ENCODE peak calls at places on chromosomes 11 and 22, in six cellular contexts. One of them, this sample, is unnamed.

GRCh38 chr11:61972112-61972795 is 4.8 kb upstream of the FTH1 start:
- DNase-seq in GM23338: peak; percentile 27
- DNase-seq in H1: no peak
- DNase-seq in fibroblast of lung: no peak
- DNase-seq in IMR-90: no peak
- DNase-seq in SK-N-SH: no peak
- DNase-seq in this sample: no peak

GRCh38 chr11:6640036-6640984 is 15.3 kb downstream of the DCHS1 start:
- DNase-seq in IMR-90: no peak
- DNase-seq in H1: no peak
- DNase-seq in fibroblast of lung: no peak
- DNase-seq in GM23338: no peak
- DNase-seq in SK-N-SH: no peak
- DNase-seq in this sample: no peak

GRCh38 chr22:44369241-44369652 is 56.5 kb upstream of the SHISAL1 start:
- DNase-seq in GM23338: peak; percentile 77
- DNase-seq in SK-N-SH: no peak
- DNase-seq in IMR-90: no peak
- DNase-seq in H1: peak; percentile 31
- DNase-seq in fibroblast of lung: no peak
- DNase-seq in this sample: no peak

GRCh38 chr11:27234043-27234668 is 128.9 kb downstream of the CCDC34 start:
- DNase-seq in IMR-90: peak; percentile 94
- DNase-seq in SK-N-SH: no peak
- DNase-seq in fibroblast of lung: peak; percentile 82
- DNase-seq in H1: no peak
- DNase-seq in GM23338: no peak
- DNase-seq in this sample: no peak

GRCh38 chr11:44564198-44564597 is 1.3 kb upstream of the CD82 start:
- DNase-seq in SK-N-SH: no peak
- DNase-seq in GM23338: no peak
- DNase-seq in IMR-90: peak; percentile 28
- DNase-seq in fibroblast of lung: no peak
- DNase-seq in H1: no peak
- DNase-seq in this sample: no peak

GRCh38 chr11:65121865-65122696 is at the start of the genes FAU and MRPL49:
- DNase-seq in SK-N-SH: peak; percentile 96
- DNase-seq in fibroblast of lung: peak; percentile 95
- DNase-seq in GM23338: peak; percentile 99
- DNase-seq in H1: peak; percentile 94
- DNase-seq in IMR-90: peak; percentile 96
- DNase-seq in this sample: peak; percentile 91

GRCh38 chr22:19523240-19524169 is 705 bp downstream of the CLDN5 start:
- DNase-seq in fibroblast of lung: peak; percentile 26
- DNase-seq in GM23338: peak; percentile 86
- DNase-seq in H1: no peak
- DNase-seq in IMR-90: peak; percentile 9
- DNase-seq in SK-N-SH: peak; percentile 65
- DNase-seq in this sample: no peak

GRCh38 chr11:118572075-118572913 is at the start of gene ARCN1:
- DNase-seq in IMR-90: peak; percentile 73
- DNase-seq in H1: peak; percentile 47
- DNase-seq in fibroblast of lung: peak; percentile 80
- DNase-seq in SK-N-SH: peak; percentile 92
- DNase-seq in GM23338: peak; percentile 94
- DNase-seq in this sample: peak; percentile 57

GRCh38 chr11:68213135-68213515 is at the start of gene KMT5B:
- DNase-seq in GM23338: peak; percentile 72
- DNase-seq in IMR-90: peak; percentile 54
- DNase-seq in fibroblast of lung: peak; percentile 71
- DNase-seq in SK-N-SH: peak; percentile 78
- DNase-seq in H1: no peak
- DNase-seq in this sample: no peak

GRCh38 chr11:107859459-107860239 is 1.1 kb upstream of the SLC35F2 start:
- DNase-seq in SK-N-SH: peak; percentile 55
- DNase-seq in GM23338: peak; percentile 53
- DNase-seq in H1: no peak
- DNase-seq in IMR-90: no peak
- DNase-seq in fibroblast of lung: no peak
- DNase-seq in this sample: no peak

GRCh38 chr11:61963282-61964057 is 4.0 kb downstream of the FTH1 start:
- DNase-seq in GM23338: no peak
- DNase-seq in IMR-90: peak; percentile 60
- DNase-seq in H1: no peak
- DNase-seq in fibroblast of lung: peak; percentile 77
- DNase-seq in SK-N-SH: no peak
- DNase-seq in this sample: no peak

GRCh38 chr22:37166675-37167066 is 17.0 kb upstream of the IL2RB start:
- DNase-seq in H1: no peak
- DNase-seq in SK-N-SH: peak; percentile 93
- DNase-seq in IMR-90: peak; percentile 65
- DNase-seq in fibroblast of lung: peak; percentile 69
- DNase-seq in GM23338: peak; percentile 84
- DNase-seq in this sample: no peak

GRCh38 chr11:119377961-119378667 is 3.4 kb downstream of the USP2 start:
- DNase-seq in fibroblast of lung: no peak
- DNase-seq in H1: no peak
- DNase-seq in SK-N-SH: peak; percentile 8
- DNase-seq in IMR-90: no peak
- DNase-seq in GM23338: no peak
- DNase-seq in this sample: no peak

GRCh38 chr11:110081462-110082233 is 11.5 kb upstream of the ZC3H12C start:
- DNase-seq in IMR-90: peak; percentile 74
- DNase-seq in fibroblast of lung: no peak
- DNase-seq in SK-N-SH: no peak
- DNase-seq in H1: no peak
- DNase-seq in GM23338: no peak
- DNase-seq in this sample: no peak

GRCh38 chr22:19807914-19808872 is 46.5 kb downstream of the GNB1L start:
- DNase-seq in IMR-90: no peak
- DNase-seq in GM23338: no peak
- DNase-seq in H1: no peak
- DNase-seq in SK-N-SH: no peak
- DNase-seq in fibroblast of lung: no peak
- DNase-seq in this sample: no peak

DNA sequence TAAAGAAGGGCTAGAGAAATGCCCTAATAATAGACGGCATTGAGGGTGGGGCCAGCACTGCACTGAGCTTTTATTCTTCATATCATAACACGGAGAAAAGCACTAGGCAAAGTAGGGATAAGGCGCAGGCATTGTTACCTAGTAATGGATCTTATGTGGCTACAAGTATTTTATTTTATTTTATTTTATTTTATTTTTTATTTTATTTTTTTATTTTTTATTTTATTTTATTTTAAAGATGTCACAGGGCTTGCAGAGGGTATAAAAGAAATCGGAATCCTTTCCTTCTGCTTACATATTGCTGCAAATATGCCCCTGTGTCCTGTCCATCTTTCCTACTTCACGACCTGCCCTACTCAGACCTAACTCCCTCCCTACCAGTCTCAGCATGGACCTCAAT is 452.0 kb upstream of the KIRREL3 start:
- DNase-seq in GM23338: no peak
- DNase-seq in SK-N-SH: no peak
- DNase-seq in fibroblast of lung: no peak
- DNase-seq in IMR-90: no peak
- DNase-seq in H1: no peak
- DNase-seq in this sample: no peak
- H4K20me1 ChIP-seq in GM23338: no peaks in the 10 kb centered on the region
- H4K20me1 ChIP-seq in SK-N-SH: no peaks in the 10 kb centered on the region
- H4K20me1 ChIP-seq in fibroblast of lung: no peaks in the 10 kb centered on the region
- H4K20me1 ChIP-seq in IMR-90: no peaks in the 10 kb centered on the region
- H4K20me1 ChIP-seq in H1: no peaks in the 10 kb centered on the region
- H4K20me1 ChIP-seq in this sample: no peaks in the 10 kb centered on the region

GRCh38 chr11:104124979-104125378 is 39.0 kb downstream of the PDGFD start:
- DNase-seq in fibroblast of lung: no peak
- DNase-seq in IMR-90: no peak
- DNase-seq in SK-N-SH: no peak
- DNase-seq in GM23338: no peak
- DNase-seq in H1: no peak
- DNase-seq in this sample: no peak

GRCh38 chr11:104122008-104122635 is 41.8 kb downstream of the PDGFD start:
- DNase-seq in GM23338: no peak
- DNase-seq in SK-N-SH: no peak
- DNase-seq in H1: no peak
- DNase-seq in fibroblast of lung: no peak
- DNase-seq in IMR-90: no peak
- DNase-seq in this sample: no peak

GRCh38 chr11:104118105-104118762 is 45.7 kb downstream of the PDGFD start:
- DNase-seq in SK-N-SH: no peak
- DNase-seq in IMR-90: no peak
- DNase-seq in H1: no peak
- DNase-seq in GM23338: no peak
- DNase-seq in fibroblast of lung: no peak
- DNase-seq in this sample: no peak

GRCh38 chr11:104126464-104126863 is 37.5 kb downstream of the PDGFD start:
- DNase-seq in GM23338: no peak
- DNase-seq in IMR-90: no peak
- DNase-seq in fibroblast of lung: no peak
- DNase-seq in SK-N-SH: no peak
- DNase-seq in H1: no peak
- DNase-seq in this sample: no peak

DNA sequence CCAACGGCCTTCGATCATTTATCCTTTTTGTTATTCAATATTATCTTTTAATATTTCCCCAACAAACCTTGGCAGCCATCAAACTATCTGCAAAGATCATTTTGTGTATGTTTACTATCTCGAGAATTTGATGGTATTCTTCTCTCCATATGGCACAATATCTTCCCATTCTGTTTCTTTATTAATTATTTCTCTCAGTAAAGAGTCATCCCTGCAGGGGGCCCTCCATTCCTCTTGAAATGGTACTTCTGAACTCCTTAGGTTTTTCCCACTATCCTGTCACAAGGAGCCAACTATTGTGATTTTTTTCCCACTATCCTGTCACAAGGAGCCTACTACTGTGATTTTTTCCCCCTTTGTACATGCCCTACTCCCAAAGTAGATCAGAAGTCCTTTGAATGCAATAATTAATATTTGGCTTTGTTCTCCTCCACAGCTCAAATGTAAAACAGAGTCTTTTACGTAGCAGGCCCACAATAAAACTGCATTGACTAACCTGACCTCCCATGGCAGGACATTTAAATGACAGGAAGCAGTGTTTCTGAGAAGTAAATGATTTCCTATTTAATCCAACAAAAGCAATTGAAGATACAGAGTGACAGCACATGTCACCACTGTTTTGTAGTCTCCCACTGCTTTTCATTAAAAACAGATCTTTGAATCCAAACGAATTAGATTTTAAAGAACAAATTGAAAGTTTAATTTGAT is 43.3 kb downstream of the PDGFD start:
- DNase-seq in H1: no peak
- DNase-seq in IMR-90: no peak
- DNase-seq in SK-N-SH: no peak
- DNase-seq in fibroblast of lung: no peak
- DNase-seq in GM23338: no peak
- DNase-seq in this sample: no peak
- H3K4me2 ChIP-seq in H1: no peak overlapping the region
- H3K4me2 ChIP-seq in IMR-90: no peak overlapping the region
- H3K4me2 ChIP-seq in SK-N-SH: no peak overlapping the region
- H3K4me2 ChIP-seq in fibroblast of lung: no peak overlapping the region
- H3K4me2 ChIP-seq in GM23338: no peak overlapping the region
- H3K4me2 ChIP-seq in this sample: no peak overlapping the region

GRCh38 chr22:36002084-36002483 is 26.5 kb downstream of the RBFOX2 start:
- DNase-seq in SK-N-SH: no peak
- DNase-seq in GM23338: no peak
- DNase-seq in IMR-90: no peak
- DNase-seq in fibroblast of lung: no peak
- DNase-seq in H1: no peak
- DNase-seq in this sample: no peak

GRCh38 chr22:36008565-36008964 is 20.1 kb downstream of the RBFOX2 start:
- DNase-seq in fibroblast of lung: no peak
- DNase-seq in SK-N-SH: no peak
- DNase-seq in H1: no peak
- DNase-seq in GM23338: no peak
- DNase-seq in IMR-90: no peak
- DNase-seq in this sample: no peak

GRCh38 chr22:36002861-36003260 is 25.8 kb downstream of the RBFOX2 start:
- DNase-seq in fibroblast of lung: no peak
- DNase-seq in IMR-90: no peak
- DNase-seq in H1: no peak
- DNase-seq in GM23338: no peak
- DNase-seq in SK-N-SH: no peak
- DNase-seq in this sample: no peak

GRCh38 chr22:36008131-36008530 is 20.5 kb downstream of the RBFOX2 start:
- DNase-seq in IMR-90: no peak
- DNase-seq in fibroblast of lung: peak; percentile 46
- DNase-seq in SK-N-SH: no peak
- DNase-seq in H1: no peak
- DNase-seq in GM23338: no peak
- DNase-seq in this sample: no peak

DNA sequence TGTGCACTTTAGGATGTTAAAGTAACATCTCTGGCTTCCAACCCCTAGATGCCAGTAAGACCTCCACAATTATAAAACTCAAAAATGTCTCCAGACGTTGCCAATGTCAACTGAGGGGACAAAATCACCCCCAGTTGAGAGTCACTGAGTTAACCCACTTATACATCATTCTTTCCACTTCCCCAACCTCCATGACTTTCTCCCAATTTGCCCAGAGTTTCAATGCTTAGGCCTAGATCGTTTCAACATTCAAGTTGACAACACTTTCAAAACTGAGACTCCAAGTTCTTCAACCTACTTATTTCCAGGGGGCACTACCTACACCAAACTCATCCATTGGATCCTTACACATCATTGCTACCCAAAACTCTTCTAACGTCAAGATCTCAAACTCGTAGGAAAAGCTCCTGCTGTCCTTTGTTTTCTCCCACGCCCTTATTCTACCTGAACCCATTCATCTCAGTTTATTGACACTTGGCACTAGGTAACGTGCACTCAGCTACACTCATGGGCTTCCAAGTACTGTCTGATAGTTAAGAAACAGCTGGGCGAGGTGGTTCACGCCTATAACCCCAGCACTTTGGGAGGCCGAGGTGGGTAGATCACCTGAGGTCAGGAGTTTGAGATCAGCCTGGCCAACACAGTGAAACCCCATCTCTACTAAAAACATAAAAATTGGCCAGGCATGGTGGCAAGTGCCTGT is 24.5 kb downstream of the RBFOX2 start:
- DNase-seq in fibroblast of lung: no peak
- DNase-seq in SK-N-SH: no peak
- DNase-seq in GM23338: no peak
- DNase-seq in H1: no peak
- DNase-seq in IMR-90: no peak
- DNase-seq in this sample: no peak
- H4K20me1 ChIP-seq in fibroblast of lung: no peaks in the 10 kb centered on the region
- H4K20me1 ChIP-seq in SK-N-SH: peaks cover 39% of the 10 kb centered on the region
- H4K20me1 ChIP-seq in GM23338: peaks cover 33% of the 10 kb centered on the region
- H4K20me1 ChIP-seq in H1: peaks cover 2% of the 10 kb centered on the region
- H4K20me1 ChIP-seq in IMR-90: peaks cover 40% of the 10 kb centered on the region
- H4K20me1 ChIP-seq in this sample: peaks cover 3% of the 10 kb centered on the region

DNA sequence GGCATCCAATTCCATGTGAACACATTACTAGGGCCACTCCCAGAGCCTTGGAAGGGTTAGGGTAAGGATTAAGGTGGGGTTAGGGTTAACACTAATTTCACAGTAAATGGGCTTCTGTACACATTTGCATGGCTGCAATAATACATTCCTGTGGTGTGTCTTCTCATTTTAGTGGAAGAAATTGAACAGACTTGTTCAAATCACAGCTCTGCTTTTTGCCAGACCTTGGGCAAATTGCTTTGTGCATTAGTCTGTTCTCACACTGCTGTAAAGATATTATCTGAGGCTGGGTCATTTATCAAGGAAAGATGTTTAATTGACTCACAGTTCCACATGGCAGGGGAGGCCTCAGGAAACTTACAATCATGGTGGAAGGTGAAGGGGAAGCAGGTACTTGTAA is 45.4 kb upstream of the RCN1 start:
- DNase-seq in SK-N-SH: no peak
- DNase-seq in H1: no peak
- DNase-seq in GM23338: no peak
- DNase-seq in IMR-90: no peak
- DNase-seq in fibroblast of lung: no peak
- DNase-seq in this sample: no peak
- H3K4me2 ChIP-seq in SK-N-SH: no peak overlapping the region
- H3K4me2 ChIP-seq in H1: no peak overlapping the region
- H3K4me2 ChIP-seq in GM23338: no peak overlapping the region
- H3K4me2 ChIP-seq in IMR-90: no peak overlapping the region
- H3K4me2 ChIP-seq in fibroblast of lung: no peak overlapping the region
- H3K4me2 ChIP-seq in this sample: no peak overlapping the region